ENCODE peak calls at places on chromosomes 4 and X, in five cellular contexts. One of them, this sample, is unnamed.

GRCh38 chr4:107018336-107018735 is 17.8 kb downstream of the DKK2 start:
- DNase-seq in H1: no peak
- DNase-seq in GM12878: no peak
- DNase-seq in K562: no peak
- DNase-seq in HepG2: no peak
- DNase-seq in this sample: no peak

GRCh38 chrX:125205084-125205917 is 114.4 kb upstream of the TEX13C start:
- DNase-seq in H1: no peak
- DNase-seq in GM12878: no peak
- DNase-seq in K562: peak
- DNase-seq in HepG2: no peak
- DNase-seq in this sample: no peak

GRCh38 chr4:124199755-124200154 is 512.8 kb downstream of the ANKRD50 start:
- DNase-seq in H1: no peak
- DNase-seq in GM12878: no peak
- DNase-seq in K562: no peak
- DNase-seq in HepG2: no peak
- DNase-seq in this sample: no peak

GRCh38 chr4:59369228-59369627 is 1830.9 kb upstream of the ADGRL3 start:
- DNase-seq in H1: no peak
- DNase-seq in GM12878: no peak
- DNase-seq in K562: no peak
- DNase-seq in HepG2: no peak
- DNase-seq in this sample: no peak

GRCh38 chr4:17336524-17336941 is 175.4 kb downstream of the QDPR start:
- DNase-seq in H1: no peak
- DNase-seq in GM12878: peak
- DNase-seq in K562: no peak
- DNase-seq in HepG2: peak
- DNase-seq in this sample: peak

GRCh38 chr4:152729466-152729865 is 49.7 kb upstream of the TMEM154 start:
- DNase-seq in H1: no peak
- DNase-seq in GM12878: no peak
- DNase-seq in K562: no peak
- DNase-seq in HepG2: no peak
- DNase-seq in this sample: no peak

GRCh38 chr4:132445386-132445785 is 703.7 kb upstream of the PCDH10 start:
- DNase-seq in H1: no peak
- DNase-seq in GM12878: no peak
- DNase-seq in K562: no peak
- DNase-seq in HepG2: no peak
- DNase-seq in this sample: no peak

GRCh38 chr4:143386812-143387211 is 50.1 kb downstream of the GAB1 start:
- DNase-seq in H1: no peak
- DNase-seq in GM12878: no peak
- DNase-seq in K562: no peak
- DNase-seq in HepG2: peak
- DNase-seq in this sample: no peak

GRCh38 chrX:79259073-79259689 is 108.0 kb downstream of the ITM2A start:
- DNase-seq in H1: no peak
- DNase-seq in GM12878: peak
- DNase-seq in K562: no peak
- DNase-seq in HepG2: no peak
- DNase-seq in this sample: no peak

GRCh38 chr4:165461176-165461835 is 82.5 kb downstream of the CPE start:
- DNase-seq in H1: no peak
- DNase-seq in GM12878: no peak
- DNase-seq in K562: no peak
- DNase-seq in HepG2: peak
- DNase-seq in this sample: no peak

GRCh38 chr4:61462451-61463326 is 262.6 kb downstream of the ADGRL3 start:
- DNase-seq in H1: no peak
- DNase-seq in GM12878: no peak
- DNase-seq in K562: no peak
- DNase-seq in HepG2: peak
- DNase-seq in this sample: no peak

GRCh38 chr4:47490550-47490949 is 5.5 kb downstream of the ATP10D start:
- DNase-seq in H1: no peak
- DNase-seq in GM12878: no peak
- DNase-seq in K562: peak
- DNase-seq in HepG2: peak
- DNase-seq in this sample: peak

GRCh38 chrX:23634181-23634580 is 33.1 kb upstream of the PRDX4 start:
- DNase-seq in H1: no peak
- DNase-seq in GM12878: no peak
- DNase-seq in K562: peak
- DNase-seq in HepG2: no peak
- DNase-seq in this sample: no peak

GRCh38 chr4:22515888-22516541 is at the start of gene ADGRA3:
- DNase-seq in H1: no peak
- DNase-seq in GM12878: no peak
- DNase-seq in K562: peak
- DNase-seq in HepG2: peak
- DNase-seq in this sample: no peak

GRCh38 chr4:100340534-100341364 is 150.5 kb upstream of the DDIT4L start:
- DNase-seq in H1: no peak
- DNase-seq in GM12878: no peak
- DNase-seq in K562: no peak
- DNase-seq in HepG2: no peak
- DNase-seq in this sample: no peak

DNA sequence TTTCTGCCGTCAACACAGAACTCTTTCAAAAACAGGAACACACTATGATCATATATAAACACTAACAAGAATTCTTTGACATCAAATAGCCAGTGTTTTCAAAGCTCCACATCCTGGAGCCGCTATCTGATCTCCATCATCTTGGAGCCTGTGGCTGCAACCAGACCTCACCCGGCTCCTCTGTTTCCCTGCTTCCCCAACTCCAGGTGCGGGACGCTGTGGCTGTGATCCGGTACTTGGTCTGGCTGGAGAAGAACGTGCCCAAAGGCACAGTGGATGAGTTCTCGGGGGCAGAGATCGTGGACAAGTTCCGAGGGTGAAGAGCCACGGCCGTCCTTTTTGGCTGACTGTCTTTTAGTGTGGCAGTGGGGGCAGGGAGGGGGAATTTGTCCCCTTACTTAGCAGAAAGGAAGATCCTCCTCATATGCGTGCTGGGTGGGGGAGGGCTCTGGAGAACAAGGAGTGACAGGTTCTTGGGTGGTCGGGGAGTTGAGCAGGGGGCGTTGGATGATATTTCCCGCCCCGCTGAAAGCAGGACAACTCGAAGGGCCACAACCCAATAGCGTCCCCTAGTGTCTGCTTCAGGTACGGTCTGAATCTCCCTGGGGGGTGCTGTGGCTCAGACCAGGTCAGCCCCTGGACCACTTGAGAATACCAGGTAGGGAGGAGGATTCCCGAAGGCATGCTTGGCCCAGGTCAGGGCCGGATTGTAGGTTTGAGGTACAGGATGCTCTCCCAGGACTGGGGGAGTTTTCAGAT is 15.7 kb downstream of the XPNPEP2 start:
- DNase-seq in H1: no peak
- DNase-seq in GM12878: no peak
- DNase-seq in K562: peak
- DNase-seq in HepG2: no peak
- DNase-seq in this sample: no peak
- TF ChIP-seq CEBPB in H1: no peak
- TF ChIP-seq CEBPB in GM12878: no peak
- TF ChIP-seq CEBPB in K562: no peak
- TF ChIP-seq CEBPB in HepG2: no peak
- TF ChIP-seq CEBPB in this sample: no peak

DNA sequence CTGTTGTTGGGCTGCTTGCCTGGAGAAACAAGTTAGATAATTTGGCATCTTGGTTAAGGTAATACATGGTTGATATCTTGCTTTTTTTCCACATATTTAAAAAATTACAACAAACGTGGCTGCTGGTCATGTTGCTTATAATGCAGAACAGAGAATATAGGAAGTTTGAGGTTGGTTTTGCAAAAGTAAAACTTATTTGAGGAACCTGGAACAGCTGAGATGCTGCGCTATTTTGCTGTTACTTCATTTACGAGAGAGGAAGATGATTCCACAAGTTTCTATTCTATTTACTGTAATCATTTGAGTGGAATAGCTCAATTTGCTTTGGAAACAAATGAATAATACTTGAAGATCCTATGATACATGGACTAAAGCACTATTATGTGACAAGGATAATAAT is 118.9 kb downstream of the TMA16 start:
- DNase-seq in H1: no peak
- DNase-seq in GM12878: no peak
- DNase-seq in K562: no peak
- DNase-seq in HepG2: no peak
- DNase-seq in this sample: no peak
- H3K4me2 ChIP-seq in H1: no peak
- H3K4me2 ChIP-seq in GM12878: peak
- H3K4me2 ChIP-seq in K562: no peak
- H3K4me2 ChIP-seq in HepG2: no peak
- H3K4me2 ChIP-seq in this sample: no peak

GRCh38 chr4:164116286-164116685 is 621.8 kb downstream of the TMA16 start:
- DNase-seq in H1: no peak
- DNase-seq in GM12878: no peak
- DNase-seq in K562: no peak
- DNase-seq in HepG2: no peak
- DNase-seq in this sample: no peak
- TF ChIP-seq ATF3 in H1: no peak
- TF ChIP-seq ATF3 in GM12878: no peak
- TF ChIP-seq ATF3 in K562: no peak
- TF ChIP-seq ATF3 in HepG2: no peak
- TF ChIP-seq ATF3 in this sample: no peak

DNA sequence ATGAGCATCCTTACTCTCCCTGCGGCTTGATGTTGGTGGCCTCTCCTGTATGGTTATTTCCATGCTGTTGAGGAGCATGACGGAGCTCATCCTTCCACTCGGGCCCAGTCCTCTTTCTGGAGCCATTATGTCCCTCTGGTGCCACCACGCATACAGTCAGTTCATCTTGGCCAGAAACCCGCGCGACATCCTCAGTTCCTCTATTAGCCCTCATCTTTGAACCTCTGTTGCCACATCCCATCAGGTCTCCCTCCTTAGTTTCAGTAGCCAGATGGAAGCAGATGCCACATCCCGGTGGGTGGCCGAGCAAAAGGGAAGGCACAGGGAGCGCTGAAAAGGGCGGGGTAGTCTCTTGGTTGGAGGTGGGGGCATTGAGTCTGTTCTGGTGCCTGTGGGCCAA is 4.6 kb downstream of the LOC101059915 start:
- DNase-seq in H1: no peak
- DNase-seq in GM12878: no peak
- DNase-seq in K562: no peak
- DNase-seq in HepG2: no peak
- DNase-seq in this sample: no peak
- TF ChIP-seq CEBPB in H1: no peak
- TF ChIP-seq CEBPB in GM12878: no peak
- TF ChIP-seq CEBPB in K562: no peak
- TF ChIP-seq CEBPB in HepG2: no peak
- TF ChIP-seq CEBPB in this sample: no peak

GRCh38 chr4:55181606-55182005 is 56.2 kb upstream of the KDR start:
- DNase-seq in H1: no peak
- DNase-seq in GM12878: no peak
- DNase-seq in K562: no peak
- DNase-seq in HepG2: no peak
- DNase-seq in this sample: no peak
- H3K4me2 ChIP-seq in H1: no peak
- H3K4me2 ChIP-seq in GM12878: no peak
- H3K4me2 ChIP-seq in K562: no peak
- H3K4me2 ChIP-seq in HepG2: no peak
- H3K4me2 ChIP-seq in this sample: no peak

GRCh38 chr4:80237992-80238391 is 28.5 kb upstream of the FGF5 start:
- DNase-seq in H1: no peak
- DNase-seq in GM12878: no peak
- DNase-seq in K562: no peak
- DNase-seq in HepG2: no peak
- DNase-seq in this sample: no peak
- TF ChIP-seq ATF3 in H1: no peak
- TF ChIP-seq ATF3 in GM12878: no peak
- TF ChIP-seq ATF3 in K562: no peak
- TF ChIP-seq ATF3 in HepG2: no peak
- TF ChIP-seq ATF3 in this sample: no peak

DNA sequence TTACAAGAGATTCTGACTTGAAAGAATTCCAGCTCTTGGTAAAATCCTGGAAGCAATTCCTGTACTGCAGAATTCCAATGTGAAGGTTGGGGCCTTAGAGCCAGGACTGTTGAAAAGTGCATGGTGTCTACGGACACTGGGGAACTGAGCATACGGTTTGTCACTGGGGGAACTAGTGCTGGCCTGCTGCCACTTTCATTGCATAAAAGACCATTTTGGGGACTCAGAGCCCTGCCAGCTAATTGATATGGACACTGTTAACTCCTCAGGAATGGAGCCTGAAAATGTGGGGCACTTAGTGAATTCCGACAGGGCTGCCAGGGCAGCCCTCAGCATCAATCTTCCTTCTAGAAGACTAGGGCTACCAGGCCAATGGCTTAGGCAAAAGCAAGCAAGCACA is 55.9 kb downstream of the AMOT start:
- DNase-seq in H1: no peak
- DNase-seq in GM12878: no peak
- DNase-seq in K562: no peak
- DNase-seq in HepG2: no peak
- DNase-seq in this sample: no peak
- TF ChIP-seq CEBPB in H1: no peak
- TF ChIP-seq CEBPB in GM12878: no peak
- TF ChIP-seq CEBPB in K562: no peak
- TF ChIP-seq CEBPB in HepG2: no peak
- TF ChIP-seq CEBPB in this sample: no peak

GRCh38 chr4:27018910-27019309 is 158.3 kb downstream of the STIM2 start:
- DNase-seq in H1: no peak
- DNase-seq in GM12878: no peak
- DNase-seq in K562: no peak
- DNase-seq in HepG2: no peak
- DNase-seq in this sample: no peak
- H3K4me2 ChIP-seq in H1: no peak
- H3K4me2 ChIP-seq in GM12878: no peak
- H3K4me2 ChIP-seq in K562: no peak
- H3K4me2 ChIP-seq in HepG2: no peak
- H3K4me2 ChIP-seq in this sample: no peak

This sample was measured in HCT116.